ENCODE peak calls at places on chromosomes 11 and 22, in nine cellular contexts. K, H, B, L, Y, U, M, C and X are unnamed samples.

GRCh38 chr11:119460130-119460529 is 37.2 kb upstream of the THY1 start:
- DNase-seq in Y (no peak), U (no peak), L (no peak), C (no peak), M (peak; percentile 32), B (no peak), K (no peak), H (no peak), X (no peak)

GRCh38 chr11:60345489-60345888 is 18.4 kb downstream of the MS4A6E start:
- DNase-seq in B (peak; percentile 21), M (peak; percentile 69), H (peak; percentile 26), L (peak; percentile 54), C (peak; percentile 59), U (peak; percentile 33), K (no peak), Y (peak; percentile 39), X (peak; percentile 61)

GRCh38 chr11:65225284-65226102 is 36.3 kb upstream of the POLA2 start:
- DNase-seq in B (no peak), L (no peak), U (peak; percentile 61), Y (peak; percentile 81), H (peak; percentile 85), C (peak; percentile 67), M (peak; percentile 88), K (peak; percentile 87), X (peak; percentile 78)

GRCh38 chr22:45336971-45337431 is 27.3 kb downstream of the FAM118A start:
- DNase-seq in C (no peak), K (no peak), H (peak; percentile 8), L (no peak), B (no peak), Y (no peak), M (no peak), U (no peak), X (peak; percentile 32)

GRCh38 chr11:14101388-14101787 is 138.9 kb downstream of the SPON1 start:
- DNase-seq in H (peak; percentile 46), B (no peak), L (no peak), Y (no peak), U (no peak), M (no peak), C (no peak), K (no peak), X (no peak)

GRCh38 chr11:118909619-118910308 is 16.0 kb downstream of the BCL9L start:
- DNase-seq in L (no peak), B (no peak), U (no peak), Y (no peak), H (peak; percentile 40), M (peak; percentile 35), K (no peak), C (no peak), X (no peak)

GRCh38 chr22:20771918-20772625 is 1.8 kb upstream of the SERPIND1 start:
- DNase-seq in M (peak; percentile 48), K (no peak), U (no peak), C (no peak), L (no peak), B (no peak), Y (peak; percentile 46), H (no peak), X (peak; percentile 50)

GRCh38 chr11:119590651-119591308 is 138.2 kb downstream of the NECTIN1 start:
- DNase-seq in H (peak; percentile 18), C (no peak), U (no peak), L (peak; percentile 97), Y (peak; percentile 58), K (no peak), M (peak; percentile 92), B (no peak), X (peak; percentile 27)

GRCh38 chr11:63826471-63827190 is 12.3 kb upstream of the MARK2 start:
- DNase-seq in C (no peak), L (no peak), M (no peak), U (no peak), Y (no peak), H (no peak), B (no peak), K (no peak), X (no peak)

GRCh38 chr11:111851067-111851466 is 20.3 kb downstream of the ALG9 start:
- DNase-seq in K (no peak), M (no peak), C (no peak), H (no peak), Y (no peak), B (no peak), U (no peak), L (no peak), X (no peak)

GRCh38 chr22:47092896-47093311 is 330.5 kb downstream of the TBC1D22A start:
- DNase-seq in B (no peak), U (no peak), L (no peak), H (peak; percentile 72), C (no peak), K (no peak), M (no peak), Y (no peak), X (no peak)

GRCh38 chr22:32880906-32881596 is 79.5 kb downstream of the TIMP3 start:
- DNase-seq in L (no peak), C (no peak), M (no peak), U (no peak), B (no peak), H (no peak), Y (no peak), K (peak; percentile 89), X (peak; percentile 84)

GRCh38 chr22:41976961-41977566 is 7.8 kb downstream of the SEPTIN3 start:
- DNase-seq in B (no peak), U (no peak), L (no peak), K (peak; percentile 70), H (peak; percentile 21), C (no peak), M (peak; percentile 72), Y (peak; percentile 42), X (no peak)

GRCh38 chr11:102276302-102277182 is 40.7 kb upstream of the BIRC3 start:
- DNase-seq in Y (no peak), U (no peak), C (no peak), K (no peak), M (no peak), L (no peak), H (peak; percentile 54), B (no peak), X (peak; percentile 19)

GRCh38 chr22:17283423-17283822 is 64.2 kb upstream of the ADA2 start:
- DNase-seq in U (no peak), M (peak; percentile 61), H (no peak), C (no peak), L (no peak), K (no peak), Y (no peak), B (no peak), X (no peak)

GRCh38 chr11:75126564-75126963 is 24.3 kb upstream of the SLCO2B1 start:
- DNase-seq in B (no peak), C (no peak), H (no peak), U (no peak), K (no peak), Y (no peak), L (no peak), M (no peak), X (no peak)

GRCh38 chr22:43263645-43264514 is 76.9 kb upstream of the TTLL12 start:
- DNase-seq in L (no peak), K (peak; percentile 66), Y (no peak), M (no peak), B (peak; percentile 48), C (no peak), H (peak; percentile 70), U (peak; percentile 83), X (peak; percentile 84)
- TF ChIP-seq EZH2phosphoT487 in L (no peak), K (no peak), Y (no peak), M (no peak), B (no peak), C (no peak), H (no peak), U (no peak), X (no peak)

DNA sequence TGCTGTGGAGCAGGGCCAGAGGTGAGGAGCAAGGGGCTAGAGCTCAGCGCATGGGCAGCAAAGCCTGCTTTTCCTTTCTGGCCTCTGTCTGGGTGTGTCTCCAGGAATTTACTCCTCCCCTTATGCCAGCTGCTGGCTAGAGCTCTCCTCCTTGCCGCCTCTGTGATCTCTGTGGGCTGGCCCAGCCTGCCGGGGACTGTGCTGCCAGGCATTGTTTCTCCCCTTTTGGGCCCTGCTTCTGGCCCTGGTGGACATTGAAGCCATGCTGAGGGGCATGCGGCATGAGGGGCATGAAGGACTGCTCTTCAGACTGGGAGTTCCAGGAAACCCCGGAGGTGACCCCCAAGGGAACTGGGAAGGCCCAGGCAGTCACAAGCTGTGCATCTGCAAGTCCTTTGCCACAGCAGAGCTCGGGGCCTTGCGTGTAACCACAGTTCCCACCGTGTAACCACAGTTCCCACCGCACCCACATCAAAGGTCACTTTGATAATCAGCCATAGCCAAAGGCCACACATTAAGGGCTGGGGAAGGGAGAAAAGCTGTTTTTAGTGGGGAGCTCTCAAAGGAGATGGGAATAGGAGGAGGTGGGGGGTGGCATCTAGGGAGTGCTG is 62.1 kb downstream of the PPFIBP2 start:
- DNase-seq in Y (no peak), H (peak; percentile 63), U (peak; percentile 35), M (no peak), K (peak; percentile 18), L (peak; percentile 41), C (no peak), B (no peak), X (peak; percentile 73)
- TF ChIP-seq EZH2phosphoT487 in Y (no peak), H (no peak), U (no peak), M (no peak), K (no peak), L (no peak), C (no peak), B (no peak), X (no peak)

DNA sequence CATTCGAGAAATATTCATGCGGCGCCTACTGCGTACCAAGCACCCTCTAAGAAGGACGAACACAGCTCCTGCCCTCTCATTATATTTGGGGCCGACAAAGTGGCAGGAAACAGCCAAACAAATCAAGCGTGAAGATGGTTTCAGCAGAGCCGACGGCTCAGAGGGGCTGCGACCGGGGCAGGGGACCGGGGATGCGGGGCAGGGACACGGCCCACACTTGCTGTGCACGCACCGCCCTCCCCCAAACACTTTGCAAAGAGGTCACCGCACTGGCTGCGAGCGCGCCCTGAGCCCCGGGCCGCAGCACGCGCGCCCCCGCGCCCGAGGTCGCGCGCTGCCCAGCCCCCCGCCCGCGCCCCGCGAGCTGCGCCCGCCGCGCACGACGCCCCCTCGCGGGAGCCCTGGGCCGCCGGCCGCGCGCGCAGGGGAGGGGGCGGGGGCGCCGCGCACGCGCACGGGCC is 255 bp upstream of the SYNGR1 start:
- DNase-seq in C (peak; percentile 81), Y (peak; percentile 88), L (peak; percentile 3), U (no peak), K (peak; percentile 95), B (no peak), M (peak; percentile 77), H (peak; percentile 41), X (peak; percentile 81)
- TF ChIP-seq EZH2phosphoT487 in C (no peak), Y (no peak), L (no peak), U (no peak), K (no peak), B (no peak), M (no peak), H (no peak), X (no peak)

GRCh38 chr11:91955206-91955605 is 269.4 kb upstream of the FAT3 start:
- DNase-seq in H (no peak), B (no peak), C (no peak), U (no peak), M (no peak), K (no peak), L (no peak), Y (no peak), X (no peak)

GRCh38 chr11:91960770-91961169 is 263.8 kb upstream of the FAT3 start:
- DNase-seq in K (no peak), B (no peak), U (no peak), H (no peak), L (no peak), M (no peak), Y (no peak), C (no peak), X (no peak)

GRCh38 chr11:91956711-91957110 is 267.9 kb upstream of the FAT3 start:
- DNase-seq in K (no peak), Y (no peak), C (no peak), U (no peak), L (no peak), B (no peak), M (no peak), H (no peak), X (no peak)

GRCh38 chr11:91959411-91959810 is 265.2 kb upstream of the FAT3 start:
- DNase-seq in C (no peak), U (no peak), K (no peak), H (no peak), B (no peak), Y (no peak), L (no peak), M (no peak), X (no peak)
- TF ChIP-seq EZH2phosphoT487 in C (no peak), U (no peak), K (no peak), H (no peak), B (no peak), Y (no peak), L (no peak), M (no peak), X (no peak)